ENCODE peak calls at places on chromosomes 4 and X, in four cellular contexts. F, O, P and X are unnamed samples.

GRCh38 chr4:2867758-2868491 is 24.3 kb downstream of the ADD1 start:
- DNase-seq in F (no peak), P (no peak), O (no peak), X (no peak)

GRCh38 chr4:139912423-139912822 is 241.6 kb downstream of the MAML3 start:
- DNase-seq in F (no peak), P (no peak), O (no peak), X (no peak)

GRCh38 chrX:47283015-47283771 is 50.4 kb downstream of the USP11 start:
- DNase-seq in P (no peak), F (no peak), O (no peak), X (no peak)

GRCh38 chr4:148166132-148166531 is 276.1 kb downstream of the NR3C2 start:
- DNase-seq in O (no peak), P (no peak), F (no peak), X (no peak)

GRCh38 chrX:24146283-24146865 is 3.2 kb upstream of the ZFX start:
- DNase-seq in P (no peak), O (no peak), F (no peak), X (no peak)

GRCh38 chr4:105992641-105993305 is 97.5 kb downstream of the NPNT start:
- DNase-seq in F (no peak), P (no peak), O (no peak), X (no peak)

GRCh38 chr4:121669163-121669550 is 27.6 kb downstream of the ANXA5 start:
- DNase-seq in F (no peak), P (no peak), O (no peak), X (no peak)

GRCh38 chrX:109384569-109385174 is 97.2 kb downstream of the GUCY2F start:
- DNase-seq in O (no peak), P (no peak), F (no peak), X (no peak)

GRCh38 chrX:46683023-46683422 is 75.9 kb downstream of the SLC9A7 start:
- DNase-seq in F (no peak), O (no peak), P (no peak), X (no peak)

GRCh38 chr4:182277402-182277801 is 34.2 kb downstream of the TENM3 start:
- DNase-seq in O (no peak), P (no peak), F (no peak), X (no peak)